ENCODE peak calls at places on chromosomes 12 and 14, in eight cellular contexts. U is HepG2, X is OCI-LY7, Y is heart left ventricle, O is astrocyte, K is body of pancreas, I is uterus, P is fibroblast of lung. Z is an unnamed sample.

GRCh38 chr12:94190623-94191022 is 42.2 kb downstream of the PLXNC1 start:
- DNase-seq in K (no peak), I (no peak), U (no peak), X (no peak), Y (no peak), O (no peak), P (no peak), Z (no peak)

GRCh38 chr12:95805864-95806669 is 15.5 kb upstream of the NTN4 start:
- DNase-seq in O (peak), X (no peak), P (peak), I (no peak), U (no peak), K (no peak), Y (no peak), Z (peak)

GRCh38 chr14:90109858-90110257 is 48.1 kb downstream of the KCNK13 start:
- DNase-seq in I (no peak), Y (no peak), O (no peak), K (no peak), P (no peak), X (no peak), U (peak), Z (peak)

GRCh38 chr14:103868242-103868897 is 21.0 kb upstream of the PPP1R13B start:
- DNase-seq in X (no peak), Y (peak), P (no peak), I (no peak), K (no peak), U (no peak), O (no peak), Z (peak)

GRCh38 chr14:66610154-66610563 is 102.2 kb downstream of the GPHN start:
- DNase-seq in K (no peak), O (no peak), P (no peak), X (peak), I (no peak), U (peak), Y (no peak), Z (no peak)

GRCh38 chr14:69573841-69574265 is 818 bp downstream of the CCDC177 start:
- DNase-seq in X (no peak), K (no peak), Y (no peak), I (no peak), P (no peak), O (no peak), U (no peak), Z (no peak)

GRCh38 chr14:96039633-96040311 is 610 bp downstream of the C14orf132 start:
- DNase-seq in P (peak), U (no peak), K (no peak), O (peak), Y (no peak), X (no peak), I (peak), Z (no peak)

GRCh38 chr12:114274131-114274530 is 131.8 kb downstream of the TBX5 start:
- DNase-seq in U (no peak), I (no peak), X (no peak), Y (no peak), O (no peak), P (no peak), K (no peak), Z (no peak)

GRCh38 chr14:55706893-55707292 is 126.9 kb downstream of the KTN1 start:
- DNase-seq in P (no peak), X (no peak), Y (no peak), U (no peak), K (no peak), O (no peak), I (no peak), Z (no peak)

GRCh38 chr14:78119440-78119839 is 50.7 kb upstream of the NRXN3 start:
- DNase-seq in U (no peak), O (no peak), P (no peak), Y (no peak), K (no peak), X (no peak), I (no peak), Z (no peak)

GRCh38 chr14:50667491-50668007 is 557 bp downstream of the SAV1 start:
- DNase-seq in Y (no peak), I (peak), U (no peak), K (peak), P (no peak), O (no peak), X (peak), Z (no peak)

GRCh38 chr12:115866909-115867525 is 410.5 kb downstream of the MED13L start:
- DNase-seq in O (no peak), K (no peak), P (no peak), U (peak), X (no peak), Y (no peak), I (no peak), Z (peak)

GRCh38 chr14:96178674-96179321 is 25.8 kb upstream of the BDKRB2 start:
- DNase-seq in O (no peak), P (no peak), Y (no peak), K (no peak), U (no peak), I (no peak), X (no peak), Z (no peak)

GRCh38 chr12:124466200-124467128 is 100.9 kb downstream of the NCOR2 start:
- DNase-seq in K (no peak), U (no peak), O (peak), X (peak), I (no peak), Y (peak), P (peak), Z (no peak)

GRCh38 chr12:92608418-92609091 is 94.2 kb upstream of the PLEKHG7 start:
- DNase-seq in I (no peak), K (no peak), X (peak), O (peak), Y (no peak), P (peak), U (peak), Z (peak)

GRCh38 chr14:99604766-99605298 is 825 bp upstream of the CCDC85C start:
- DNase-seq in U (no peak), X (peak), O (peak), Y (no peak), P (peak), I (no peak), K (peak), Z (peak)

GRCh38 chr14:28055008-28055407 is 711.6 kb upstream of the FOXG1 start:
- DNase-seq in O (no peak), X (no peak), P (no peak), Y (no peak), U (no peak), I (no peak), K (no peak), Z (no peak)

GRCh38 chr12:17928708-17929366 is 161.2 kb downstream of the RERGL start:
- DNase-seq in K (no peak), P (peak), Y (no peak), I (no peak), O (peak), U (peak), X (no peak), Z (peak)

GRCh38 chr12:110813298-110813697 is 33.5 kb upstream of the CCDC63 start:
- DNase-seq in I (no peak), K (no peak), O (no peak), X (no peak), Y (no peak), U (no peak), P (no peak), Z (no peak)

DNA sequence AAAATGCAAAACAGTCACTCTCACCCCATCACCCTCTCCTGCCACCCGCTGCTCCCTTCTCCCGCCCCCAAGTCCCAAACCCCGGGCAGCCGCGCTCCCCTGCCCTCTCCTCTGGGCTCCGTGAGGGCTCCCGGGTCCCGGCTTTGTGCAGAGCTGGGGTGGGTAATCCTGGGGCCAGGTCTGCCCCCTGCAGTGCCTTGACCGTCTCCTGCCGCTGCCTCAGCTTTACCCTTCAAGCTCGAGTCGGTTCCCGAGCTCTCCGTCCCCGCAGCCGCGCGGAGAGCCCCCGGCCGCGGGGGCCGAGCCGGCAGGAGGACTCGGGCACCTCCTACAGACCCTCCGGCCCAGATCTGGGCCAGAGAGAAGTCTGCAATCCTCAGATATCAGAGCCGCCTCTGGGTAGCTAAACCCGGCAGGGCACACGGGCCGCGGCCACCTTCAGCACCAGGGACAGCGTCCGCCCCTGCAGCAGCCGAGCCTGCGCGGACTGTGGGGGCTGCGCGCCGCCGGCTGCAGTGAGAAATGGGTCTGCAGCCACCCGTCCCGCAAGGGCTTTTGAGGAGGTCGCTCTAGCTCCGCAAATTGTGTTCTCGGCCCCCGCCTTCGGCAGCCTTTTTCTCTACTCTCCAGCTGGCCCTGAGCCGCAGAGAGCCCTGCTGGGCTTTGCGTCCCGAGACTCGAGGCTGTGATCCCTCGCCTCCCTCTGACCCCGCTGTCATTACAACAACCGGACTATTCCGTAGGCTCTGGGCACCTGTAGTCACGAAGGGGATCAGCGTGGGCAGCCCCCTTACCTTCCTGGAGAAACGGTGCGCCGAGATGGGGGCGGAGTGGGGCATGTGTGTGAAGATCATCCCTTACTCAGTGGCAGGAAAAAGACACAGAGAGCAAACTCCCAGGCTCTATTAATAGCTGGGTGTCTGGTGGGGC is 1.2 kb downstream of the PRMT8 start:
- DNase-seq in U (peak), X (no peak), Y (peak), P (peak), I (no peak), K (peak), O (peak), Z (peak)
- TF ChIP-seq CTCF in U (no peak), X (no peak), Y (no peak), P (no peak), I (no peak), K (no peak), O (no peak), Z (no peak)

DNA sequence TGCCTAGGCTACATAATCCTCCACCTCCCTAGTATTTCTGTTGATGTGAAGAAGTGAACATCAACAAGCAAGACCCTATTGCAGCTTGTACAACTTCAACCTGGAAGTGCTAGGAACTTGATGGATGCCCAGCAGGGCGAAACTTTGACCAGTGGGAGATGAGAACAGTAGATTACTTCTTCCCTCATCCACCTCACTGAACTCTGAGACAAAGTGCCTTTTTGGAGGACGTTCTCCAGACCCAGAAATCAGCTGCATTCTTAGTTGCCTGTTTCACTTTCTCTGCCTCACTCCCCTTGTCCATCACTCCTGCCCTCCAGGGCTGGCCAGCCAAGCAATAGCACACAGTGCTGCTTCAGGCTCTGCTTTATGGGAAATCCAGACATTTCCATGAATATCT is 683.4 kb downstream of the GALC start:
- DNase-seq in U (no peak), I (no peak), P (no peak), Y (no peak), O (no peak), X (no peak), K (no peak), Z (no peak)
- H3K27ac ChIP-seq in U (no peak), I (no peak), P (no peak), Y (no peak), O (no peak), X (no peak), K (no peak), Z (no peak)

DNA sequence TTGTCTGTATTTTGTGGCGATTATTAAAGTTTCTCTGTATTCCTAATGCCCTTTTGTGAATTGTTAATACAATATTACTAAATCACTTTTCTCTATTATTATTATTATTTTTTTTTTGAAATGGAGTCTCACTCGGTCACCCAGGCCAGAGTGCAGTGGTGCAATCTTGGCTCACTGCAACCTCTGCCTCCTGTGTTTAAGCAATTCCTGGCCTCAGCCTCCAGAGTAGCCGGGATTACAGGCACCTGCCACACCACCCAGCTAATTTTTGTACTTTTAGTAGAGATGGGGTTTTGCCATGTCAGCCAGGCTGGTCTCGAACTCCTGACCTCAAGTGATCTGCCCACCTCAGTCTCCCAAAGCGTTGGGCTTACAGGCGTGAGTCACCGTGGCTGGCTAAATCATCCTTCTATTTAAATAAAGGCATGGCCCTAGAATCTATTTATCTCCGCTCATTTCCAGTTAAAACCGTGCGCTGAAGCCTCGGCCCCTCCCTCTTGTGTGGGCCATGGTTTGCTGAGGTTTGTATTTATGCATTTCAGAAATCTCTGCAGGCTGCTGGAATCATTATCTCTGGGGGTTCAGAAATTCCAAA is 1136.4 kb upstream of the TMEM132C start:
- DNase-seq in O (no peak), X (no peak), I (no peak), P (peak), U (no peak), Y (no peak), K (no peak), Z (no peak)
- TF ChIP-seq CTCF in O (no peak), X (no peak), I (no peak), P (no peak), U (no peak), Y (no peak), K (no peak), Z (no peak)

GRCh38 chr12:57517187-57517586 is 3.1 kb downstream of the DDIT3 start:
- DNase-seq in P (peak), K (no peak), Y (peak), O (peak), I (no peak), X (no peak), U (no peak), Z (no peak)

GRCh38 chr12:57515468-57515933 is 4.8 kb downstream of the DDIT3 start:
- DNase-seq in K (no peak), O (no peak), X (no peak), Y (no peak), U (no peak), I (no peak), P (no peak), Z (no peak)

GRCh38 chr12:57518176-57518919 is 2.0 kb downstream of the DDIT3 start:
- DNase-seq in Y (no peak), P (no peak), X (no peak), O (no peak), K (no peak), I (no peak), U (no peak), Z (no peak)

GRCh38 chr12:57515934-57516541 is 4.3 kb downstream of the DDIT3 start:
- DNase-seq in P (no peak), U (no peak), K (no peak), Y (no peak), I (no peak), X (no peak), O (no peak), Z (no peak)

GRCh38 chr12:57516617-57517153 is 3.6 kb downstream of the DDIT3 start:
- DNase-seq in U (no peak), O (no peak), P (no peak), Y (no peak), K (no peak), X (no peak), I (no peak), Z (no peak)
- H3K27ac ChIP-seq in U (no peak), O (no peak), P (no peak), Y (no peak), K (peak), X (no peak), I (no peak), Z (peak)

GRCh38 chr12:53441040-53441833 is at the start of gene PRR13:
- DNase-seq in U (peak), X (peak), O (peak), Y (peak), I (peak), P (peak), K (peak), Z (peak)
- TF ChIP-seq CTCF in U (no peak), X (no peak), O (no peak), Y (no peak), I (no peak), P (no peak), K (no peak), Z (no peak)